ENCODE peak calls at places on chromosome 13, in nine cellular contexts. N is T-helper 1 cell, R is MV-4-11, V is HAP-1, K is IMR-90, I is left colon, F is AG09319, B is astrocyte of the spinal cord, Y is thoracic aorta. S is an unnamed sample.
A peak's percentile ranks its signal among the peaks of the same experiment; 100 is the strongest.

GRCh38 chr13:48009298-48009697 is 8.2 kb upstream of the SUCLA2 start:
- DNase-seq in V (no peak), Y (no peak), K (peak; percentile 51), N (no peak), F (peak; percentile 65), R (peak; percentile 85), I (no peak), B (peak; percentile 57), S (no peak)

GRCh38 chr13:30125422-30126073 is 181.8 kb downstream of the KATNAL1 start:
- DNase-seq in F (peak; percentile 71), V (no peak), K (peak; percentile 94), N (no peak), I (no peak), R (no peak), Y (no peak), B (peak; percentile 91), S (no peak)

GRCh38 chr13:20942938-20943518 is 40.5 kb upstream of the XPO4 start:
- DNase-seq in N (no peak), Y (no peak), V (no peak), F (no peak), I (no peak), R (no peak), K (no peak), B (no peak), S (no peak)

GRCh38 chr13:37657134-37657533 is 58.6 kb upstream of the POSTN start:
- DNase-seq in R (no peak), I (no peak), Y (no peak), B (peak; percentile 83), F (no peak), V (no peak), N (no peak), K (peak; percentile 71), S (no peak)

GRCh38 chr13:97535619-97536018 is 101.7 kb downstream of the RAP2A start:
- DNase-seq in V (no peak), Y (no peak), I (no peak), F (no peak), N (no peak), B (no peak), K (peak; percentile 83), R (no peak), S (no peak)

GRCh38 chr13:112688560-112689497 is 1.0 kb upstream of the ATP11A start:
- DNase-seq in V (no peak), R (peak; percentile 97), K (no peak), F (no peak), Y (no peak), N (peak; percentile 13), B (peak; percentile 2), I (no peak), S (peak; percentile 22)

GRCh38 chr13:23443878-23444277 is 10.4 kb upstream of the SACS start:
- DNase-seq in N (no peak), Y (no peak), I (no peak), B (no peak), F (no peak), K (no peak), R (no peak), V (no peak), S (no peak)

GRCh38 chr13:106630650-106631049 is 62.7 kb upstream of the ARGLU1 start:
- DNase-seq in B (no peak), K (no peak), V (no peak), F (no peak), R (peak; percentile 5), N (no peak), I (no peak), Y (no peak), S (no peak)

GRCh38 chr13:44971656-44972595 is 17.3 kb downstream of the NUFIP1 start:
- DNase-seq in R (no peak), Y (no peak), V (peak; percentile 24), I (no peak), N (no peak), B (no peak), K (peak; percentile 68), F (no peak), S (no peak)

GRCh38 chr13:71005919-71006318 is 861.1 kb downstream of the DACH1 start:
- DNase-seq in R (no peak), V (peak; percentile 98), K (no peak), I (no peak), Y (no peak), F (no peak), B (no peak), N (no peak), S (no peak)

GRCh38 chr13:51267581-51267980 is 45.4 kb downstream of the FAM124A start:
- DNase-seq in I (no peak), Y (no peak), R (no peak), N (no peak), B (no peak), F (no peak), K (no peak), V (no peak), S (no peak)

GRCh38 chr13:109989155-109989554 is 202.8 kb upstream of the IRS2 start:
- DNase-seq in N (no peak), I (no peak), R (no peak), V (no peak), Y (no peak), B (peak; percentile 76), K (peak; percentile 82), F (no peak), S (no peak)

GRCh38 chr13:47216176-47216822 is 319.4 kb upstream of the HTR2A start:
- DNase-seq in N (no peak), I (no peak), F (no peak), Y (no peak), R (no peak), V (no peak), B (no peak), K (peak; percentile 57), S (no peak)

GRCh38 chr13:93226623-93227279 is at the start of gene GPC6:
- DNase-seq in F (peak; percentile 77), N (no peak), R (no peak), B (peak; percentile 96), Y (no peak), I (no peak), V (peak; percentile 92), K (peak; percentile 95), S (peak; percentile 79)

GRCh38 chr13:110420626-110421025 is 113.5 kb downstream of the COL4A2 start:
- DNase-seq in F (no peak), Y (no peak), V (no peak), R (no peak), B (no peak), K (no peak), N (no peak), I (no peak), S (no peak)

GRCh38 chr13:109782066-109782822 is 4.1 kb downstream of the IRS2 start:
- DNase-seq in V (no peak), F (no peak), K (no peak), N (no peak), B (no peak), Y (no peak), R (no peak), I (no peak), S (no peak)

GRCh38 chr13:107866666-107867623 is 348.4 kb downstream of the LIG4 start:
- DNase-seq in N (no peak), R (no peak), F (no peak), I (no peak), B (peak; percentile 39), V (no peak), K (peak; percentile 66), Y (no peak), S (peak; percentile 81)

GRCh38 chr13:25783480-25784081 is 268.2 kb downstream of the SHISA2 start:
- DNase-seq in K (no peak), V (no peak), Y (no peak), B (no peak), F (no peak), I (no peak), N (no peak), R (no peak), S (no peak)

S was measured in COR-L47.